ENCODE peak calls at places on chromosomes 3 and 15, in seven cellular contexts. Q, X, H, G, U, Y and O are unnamed samples.

GRCh38 chr3:163560459-163560858 is 1517.8 kb downstream of the SI start:
- DNase-seq in X (no peak), U (no peak), H (no peak), G (no peak), Q (no peak), Y (no peak), O (no peak)

GRCh38 chr15:89172921-89173320 is 48.5 kb downstream of the RLBP1 start:
- DNase-seq in X (no peak), G (no peak), U (no peak), Q (no peak), H (no peak), Y (no peak), O (no peak)

GRCh38 chr3:196979545-196979944 is 10.9 kb upstream of the PIGZ start:
- DNase-seq in U (no peak), G (no peak), H (no peak), Y (no peak), X (peak; percentile 70), Q (peak; percentile 69), O (peak; percentile 91)

GRCh38 chr15:71777216-71777943 is 33.0 kb upstream of the NR2E3 start:
- DNase-seq in X (no peak), Y (no peak), Q (no peak), G (no peak), U (no peak), H (no peak), O (no peak)

GRCh38 chr15:76866716-76867321 is 38.3 kb downstream of the SCAPER start:
- DNase-seq in U (no peak), Q (peak; percentile 45), X (no peak), Y (no peak), H (no peak), G (no peak), O (peak; percentile 65)

GRCh38 chr15:78243491-78243941 is 9.2 kb upstream of the ACSBG1 start:
- DNase-seq in G (peak; percentile 29), X (peak; percentile 63), H (peak; percentile 44), U (peak; percentile 52), Q (no peak), Y (no peak), O (peak; percentile 46)

GRCh38 chr15:66787472-66787871 is 85.4 kb downstream of the SMAD6 start:
- DNase-seq in Q (no peak), U (no peak), Y (no peak), G (no peak), H (no peak), X (no peak), O (no peak)

GRCh38 chr3:177527182-177527581 is 329.9 kb upstream of the TBL1XR1 start:
- DNase-seq in Y (no peak), Q (peak; percentile 35), H (no peak), U (no peak), X (no peak), G (no peak), O (no peak)

GRCh38 chr3:160545481-160545880 is 19.9 kb downstream of the KPNA4 start:
- DNase-seq in U (no peak), Q (no peak), H (no peak), X (no peak), G (no peak), Y (no peak), O (no peak)

GRCh38 chr3:85020828-85021227 is 62.0 kb downstream of the CADM2 start:
- DNase-seq in Q (no peak), X (no peak), Y (no peak), G (no peak), U (no peak), H (no peak), O (no peak)

GRCh38 chr3:106119691-106120090 is 250.9 kb upstream of the CBLB start:
- DNase-seq in U (no peak), Y (no peak), Q (no peak), X (no peak), H (no peak), G (no peak), O (peak; percentile 72)

GRCh38 chr15:33279613-33280205 is 31.1 kb upstream of the RYR3 start:
- DNase-seq in X (no peak), U (no peak), H (no peak), G (no peak), Q (peak; percentile 9), Y (no peak), O (no peak)

GRCh38 chr3:31181661-31182060 is 287.2 kb upstream of the GADL1 start:
- DNase-seq in H (no peak), X (no peak), Y (no peak), G (no peak), U (no peak), Q (no peak), O (no peak)

GRCh38 chr3:49732592-49732991 is 8.8 kb upstream of the GMPPB start:
- DNase-seq in G (no peak), X (no peak), U (no peak), Q (no peak), H (no peak), Y (no peak), O (no peak)

GRCh38 chr3:29686889-29687592 is 406.2 kb downstream of the RBMS3 start:
- DNase-seq in H (no peak), G (no peak), X (no peak), Y (no peak), U (no peak), Q (peak; percentile 58), O (peak; percentile 76)

GRCh38 chr3:197508051-197508451 is 47.7 kb downstream of the BDH1 start:
- DNase-seq in Q (no peak), X (no peak), U (no peak), H (no peak), G (no peak), Y (no peak), O (no peak)

GRCh38 chr15:49715213-49715612 is 94.4 kb downstream of the DTWD1 start:
- DNase-seq in H (no peak), Q (no peak), G (no peak), X (no peak), U (no peak), Y (no peak), O (no peak)

GRCh38 chr3:60809857-60810256 is 441.4 kb downstream of the FHIT start:
- DNase-seq in Q (peak; percentile 68), U (no peak), Y (no peak), H (no peak), X (no peak), G (no peak), O (peak; percentile 2)

GRCh38 chr3:160217675-160218074 is 7.5 kb upstream of the C3orf80 start:
- DNase-seq in X (no peak), H (no peak), Q (no peak), U (no peak), Y (no peak), G (no peak), O (no peak)

GRCh38 chr15:47717036-47717611 is at the start of gene SEMA6D:
- DNase-seq in G (peak; percentile 95), H (peak; percentile 81), U (peak; percentile 75), Y (peak; percentile 76), X (peak; percentile 89), Q (peak; percentile 70), O (peak; percentile 78)

GRCh38 chr15:76328106-76328696 is 8.4 kb upstream of the ISL2 start:
- DNase-seq in Y (no peak), G (no peak), U (no peak), H (no peak), X (no peak), Q (no peak), O (no peak)

GRCh38 chr3:129183569-129184395 is at the start of gene CNBP:
- DNase-seq in Q (peak; percentile 94), H (peak; percentile 93), U (peak; percentile 94), G (peak; percentile 96), X (peak; percentile 97), Y (peak; percentile 94), O (peak; percentile 95)

GRCh38 chr15:71680079-71680461 is 130.3 kb upstream of the NR2E3 start:
- DNase-seq in U (no peak), Y (no peak), Q (no peak), H (no peak), X (no peak), G (no peak), O (no peak)

GRCh38 chr3:154018100-154018696 is 103.0 kb upstream of the ARHGEF26 start:
- DNase-seq in G (peak; percentile 52), U (no peak), X (no peak), Q (peak; percentile 9), Y (no peak), H (no peak), O (peak; percentile 47)

GRCh38 chr3:112261742-112262141 is 32.3 kb downstream of the SLC9C1 start:
- DNase-seq in X (no peak), G (no peak), H (no peak), U (no peak), Q (no peak), Y (no peak), O (no peak)
- TF ChIP-seq CTCF in X (no peak), G (no peak), H (no peak), U (no peak), Q (no peak), Y (no peak), O (no peak)

DNA sequence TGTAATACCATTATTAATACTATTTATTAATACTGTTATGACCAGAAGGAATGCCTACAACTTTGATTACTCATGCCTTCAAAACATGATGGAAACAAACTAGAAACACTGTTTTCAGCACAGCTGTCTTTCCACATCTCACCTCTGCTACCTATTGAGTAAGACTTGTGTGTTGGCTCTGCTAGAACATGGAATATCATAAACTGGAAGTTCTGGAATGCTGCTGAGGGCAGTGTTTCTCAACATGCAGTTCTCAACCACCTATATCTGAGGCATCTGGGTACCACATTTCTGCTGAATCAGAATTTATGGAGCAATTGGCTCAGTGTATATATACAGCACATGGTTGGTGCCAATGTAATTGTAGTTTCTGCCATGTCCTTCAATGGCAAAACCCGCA is 392.1 kb downstream of the TUSC7 start:
- DNase-seq in G (no peak), U (no peak), H (no peak), X (no peak), Y (no peak), Q (peak; percentile 65), O (no peak)
- H3K4me3 ChIP-seq in G (no peak overlapping the region), U (no peak overlapping the region), H (no peak overlapping the region), X (no peak overlapping the region), Y (no peak overlapping the region), Q (no peak overlapping the region), O (no peak overlapping the region)

GRCh38 chr15:83581381-83581780 is 72.5 kb upstream of the ADAMTSL3 start:
- DNase-seq in U (no peak), G (no peak), H (no peak), Y (no peak), X (no peak), Q (no peak), O (no peak)

GRCh38 chr15:83582386-83582785 is 71.5 kb upstream of the ADAMTSL3 start:
- DNase-seq in X (no peak), G (no peak), U (no peak), Y (no peak), Q (no peak), H (no peak), O (peak; percentile 47)

GRCh38 chr15:83574345-83574744 is 79.6 kb upstream of the ADAMTSL3 start:
- DNase-seq in U (no peak), G (no peak), Y (no peak), Q (no peak), H (no peak), X (no peak), O (no peak)

DNA sequence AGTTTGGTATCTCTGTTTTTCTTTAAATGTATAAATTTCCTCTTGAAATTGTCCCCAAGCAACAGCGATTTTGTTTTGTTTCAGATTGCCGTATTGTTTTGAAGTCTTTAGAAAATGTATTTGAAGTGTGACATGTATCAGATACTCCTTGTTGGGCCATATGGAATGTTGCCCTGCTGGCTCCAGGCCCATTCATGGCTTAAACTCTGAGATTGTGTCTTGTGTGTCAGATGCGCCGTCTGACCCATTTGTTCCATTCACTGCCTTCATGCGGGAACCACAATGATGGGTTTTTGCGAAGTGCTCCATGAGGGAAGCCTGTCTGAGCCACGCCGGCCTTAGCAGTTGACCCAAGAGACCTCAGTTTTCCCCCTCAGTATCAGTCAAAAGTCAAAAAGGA is 75.2 kb upstream of the ADAMTSL3 start:
- DNase-seq in U (no peak), Q (no peak), Y (no peak), X (no peak), H (no peak), G (no peak), O (no peak)
- TF ChIP-seq CTCF in U (no peak), Q (no peak), Y (no peak), X (no peak), H (no peak), G (no peak), O (no peak)

GRCh38 chr3:48187579-48188265 is 495 bp downstream of the CDC25A start:
- DNase-seq in X (peak; percentile 86), H (peak; percentile 84), Q (no peak), G (peak; percentile 88), U (peak; percentile 80), Y (peak; percentile 32), O (peak; percentile 63)
- H3K4me3 ChIP-seq in X (peak overlapping the region; percentile 75), H (peak overlapping the region; percentile 59), Q (peak overlapping the region; percentile 89), G (peak overlapping the region; percentile 64), U (peak overlapping the region; percentile 81), Y (peak overlapping the region; percentile 84), O (peak overlapping the region; percentile 79)